ENCODE peak calls at places on chromosomes 5 and 9, in four cellular contexts. One of them, this sample, is unnamed.

GRCh38 chr5:36675244-36675643 is 68.8 kb downstream of the SLC1A3 start:
- DNase-seq in activated B cell treated with CpG ODN at 0.5 μM for 24 hours: no peak
- DNase-seq in body of pancreas: no peak
- DNase-seq in stomach: no peak
- DNase-seq in this sample: no peak

GRCh38 chr5:24162343-24162742 is 482.4 kb downstream of the CDH10 start:
- DNase-seq in activated B cell treated with CpG ODN at 0.5 μM for 24 hours: no peak
- DNase-seq in body of pancreas: no peak
- DNase-seq in stomach: no peak
- DNase-seq in this sample: no peak

GRCh38 chr9:73869261-73869660 is 627.9 kb upstream of the RORB start:
- DNase-seq in activated B cell treated with CpG ODN at 0.5 μM for 24 hours: no peak
- DNase-seq in body of pancreas: no peak
- DNase-seq in stomach: peak
- DNase-seq in this sample: no peak

GRCh38 chr5:169577966-169578365 is 5.6 kb upstream of the SPDL1 start:
- DNase-seq in activated B cell treated with CpG ODN at 0.5 μM for 24 hours: no peak
- DNase-seq in body of pancreas: no peak
- DNase-seq in stomach: no peak
- DNase-seq in this sample: no peak

GRCh38 chr9:86545085-86545484 is 190.9 kb upstream of the TUT7 start:
- DNase-seq in activated B cell treated with CpG ODN at 0.5 μM for 24 hours: no peak
- DNase-seq in body of pancreas: no peak
- DNase-seq in stomach: no peak
- DNase-seq in this sample: no peak

GRCh38 chr9:91419222-91420191 is 4.1 kb downstream of the NFIL3 start:
- DNase-seq in activated B cell treated with CpG ODN at 0.5 μM for 24 hours: no peak
- DNase-seq in body of pancreas: peak
- DNase-seq in stomach: peak
- DNase-seq in this sample: no peak

GRCh38 chr9:13110766-13111400 is 168.6 kb downstream of the MPDZ start:
- DNase-seq in activated B cell treated with CpG ODN at 0.5 μM for 24 hours: no peak
- DNase-seq in body of pancreas: peak
- DNase-seq in stomach: peak
- DNase-seq in this sample: no peak

GRCh38 chr5:149841844-149842793 is 102.5 kb downstream of the PDE6A start:
- DNase-seq in activated B cell treated with CpG ODN at 0.5 μM for 24 hours: no peak
- DNase-seq in body of pancreas: no peak
- DNase-seq in stomach: no peak
- DNase-seq in this sample: no peak

GRCh38 chr9:108168451-108168850 is 678.9 kb upstream of the KLF4 start:
- DNase-seq in activated B cell treated with CpG ODN at 0.5 μM for 24 hours: no peak
- DNase-seq in body of pancreas: no peak
- DNase-seq in stomach: no peak
- DNase-seq in this sample: no peak

DNA sequence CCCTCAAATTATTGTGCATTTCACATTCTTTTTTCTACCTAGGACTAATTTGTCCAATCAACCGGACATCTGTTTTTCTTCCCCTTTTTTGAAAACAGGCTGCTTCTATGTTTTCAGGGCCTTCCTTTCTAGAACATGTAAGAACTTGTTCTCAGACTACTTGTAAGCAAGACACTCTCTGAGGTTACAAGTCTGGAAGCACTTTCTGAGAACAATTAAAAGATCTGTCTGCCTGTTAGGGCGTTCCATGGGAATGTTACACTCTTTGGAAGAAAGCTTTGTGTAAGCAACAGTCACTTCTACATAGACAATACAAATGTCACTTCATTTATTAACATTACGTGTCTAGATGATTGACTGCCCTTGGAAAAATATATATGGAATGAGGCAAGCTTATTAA is 50.9 kb upstream of the HSPB3 start:
- DNase-seq in activated B cell treated with CpG ODN at 0.5 μM for 24 hours: no peak
- DNase-seq in body of pancreas: no peak
- DNase-seq in stomach: no peak
- DNase-seq in this sample: no peak
- TF ChIP-seq CTCF in activated B cell treated with CpG ODN at 0.5 μM for 24 hours: no peak
- TF ChIP-seq CTCF in body of pancreas: no peak
- TF ChIP-seq CTCF in stomach: no peak
- TF ChIP-seq CTCF in this sample: no peak

GRCh38 chr9:133342083-133342406 is 5.9 kb downstream of the MED22 start:
- DNase-seq in activated B cell treated with CpG ODN at 0.5 μM for 24 hours: no peak
- DNase-seq in body of pancreas: no peak
- DNase-seq in stomach: no peak
- DNase-seq in this sample: no peak
- TF ChIP-seq CTCF in activated B cell treated with CpG ODN at 0.5 μM for 24 hours: no peak
- TF ChIP-seq CTCF in body of pancreas: no peak
- TF ChIP-seq CTCF in stomach: no peak
- TF ChIP-seq CTCF in this sample: peak

GRCh38 chr5:177497297-177498012 is at the start of gene PDLIM7:
- DNase-seq in activated B cell treated with CpG ODN at 0.5 μM for 24 hours: peak
- DNase-seq in body of pancreas: peak
- DNase-seq in stomach: peak
- DNase-seq in this sample: peak

GRCh38 chr5:177495243-177496060 is 2.0 kb downstream of the PDLIM7 start:
- DNase-seq in activated B cell treated with CpG ODN at 0.5 μM for 24 hours: no peak
- DNase-seq in body of pancreas: no peak
- DNase-seq in stomach: peak
- DNase-seq in this sample: no peak

GRCh38 chr5:177494356-177495195 is 2.8 kb downstream of the PDLIM7 start:
- DNase-seq in activated B cell treated with CpG ODN at 0.5 μM for 24 hours: peak
- DNase-seq in body of pancreas: no peak
- DNase-seq in stomach: peak
- DNase-seq in this sample: no peak

GRCh38 chr5:177497011-177497296 is 450 bp downstream of the PDLIM7 start:
- DNase-seq in activated B cell treated with CpG ODN at 0.5 μM for 24 hours: no peak
- DNase-seq in body of pancreas: no peak
- DNase-seq in stomach: no peak
- DNase-seq in this sample: no peak

GRCh38 chr5:177496111-177497010 is 1.0 kb downstream of the PDLIM7 start:
- DNase-seq in activated B cell treated with CpG ODN at 0.5 μM for 24 hours: no peak
- DNase-seq in body of pancreas: no peak
- DNase-seq in stomach: peak
- DNase-seq in this sample: peak
- TF ChIP-seq CTCF in activated B cell treated with CpG ODN at 0.5 μM for 24 hours: no peak
- TF ChIP-seq CTCF in body of pancreas: no peak
- TF ChIP-seq CTCF in stomach: no peak
- TF ChIP-seq CTCF in this sample: peak

GRCh38 chr9:133421615-133422542 is at the start of gene ADAMTS13:
- DNase-seq in activated B cell treated with CpG ODN at 0.5 μM for 24 hours: no peak
- DNase-seq in body of pancreas: no peak
- DNase-seq in stomach: no peak
- DNase-seq in this sample: no peak
- TF ChIP-seq CTCF in activated B cell treated with CpG ODN at 0.5 μM for 24 hours: no peak
- TF ChIP-seq CTCF in body of pancreas: no peak
- TF ChIP-seq CTCF in stomach: no peak
- TF ChIP-seq CTCF in this sample: peak

GRCh38 chr5:80481019-80481893 is 6.6 kb upstream of the FAM151B start:
- DNase-seq in activated B cell treated with CpG ODN at 0.5 μM for 24 hours: no peak
- DNase-seq in body of pancreas: peak
- DNase-seq in stomach: peak
- DNase-seq in this sample: no peak
- TF ChIP-seq CTCF in activated B cell treated with CpG ODN at 0.5 μM for 24 hours: no peak
- TF ChIP-seq CTCF in body of pancreas: peak
- TF ChIP-seq CTCF in stomach: peak
- TF ChIP-seq CTCF in this sample: peak

DNA sequence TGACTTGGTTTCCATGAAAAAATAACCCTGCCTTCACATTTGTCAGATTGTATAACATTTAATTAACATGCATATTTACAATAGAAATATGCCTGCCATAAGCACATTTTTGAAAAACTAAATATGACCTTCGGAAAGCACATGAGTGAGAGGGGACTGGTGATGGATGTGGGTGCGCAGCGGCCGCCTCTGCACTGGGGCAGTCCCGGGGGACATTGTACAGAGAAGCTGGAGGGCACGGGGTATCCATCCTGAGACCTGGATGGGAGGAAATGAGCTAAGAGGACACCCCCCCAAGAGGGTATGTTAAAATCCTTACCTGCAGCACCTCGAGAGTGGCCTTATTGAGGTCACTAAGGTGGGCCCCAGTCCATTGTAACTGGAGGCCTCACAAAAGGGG is 161.3 kb upstream of the IRX4 start:
- DNase-seq in activated B cell treated with CpG ODN at 0.5 μM for 24 hours: no peak
- DNase-seq in body of pancreas: no peak
- DNase-seq in stomach: no peak
- DNase-seq in this sample: no peak
- TF ChIP-seq CTCF in activated B cell treated with CpG ODN at 0.5 μM for 24 hours: no peak
- TF ChIP-seq CTCF in body of pancreas: no peak
- TF ChIP-seq CTCF in stomach: no peak
- TF ChIP-seq CTCF in this sample: no peak

GRCh38 chr9:34010979-34011378 is 37.7 kb downstream of the UBAP2 start:
- DNase-seq in activated B cell treated with CpG ODN at 0.5 μM for 24 hours: no peak
- DNase-seq in body of pancreas: no peak
- DNase-seq in stomach: no peak
- DNase-seq in this sample: no peak
- TF ChIP-seq CTCF in activated B cell treated with CpG ODN at 0.5 μM for 24 hours: peak
- TF ChIP-seq CTCF in body of pancreas: no peak
- TF ChIP-seq CTCF in stomach: no peak
- TF ChIP-seq CTCF in this sample: peak

GRCh38 chr5:175418252-175418651 is 25.7 kb downstream of the DRD1 start:
- DNase-seq in activated B cell treated with CpG ODN at 0.5 μM for 24 hours: no peak
- DNase-seq in body of pancreas: no peak
- DNase-seq in stomach: no peak
- DNase-seq in this sample: no peak

GRCh38 chr5:175415303-175415702 is 28.7 kb downstream of the DRD1 start:
- DNase-seq in activated B cell treated with CpG ODN at 0.5 μM for 24 hours: no peak
- DNase-seq in body of pancreas: no peak
- DNase-seq in stomach: no peak
- DNase-seq in this sample: no peak

GRCh38 chr5:175422058-175422457 is 21.9 kb downstream of the DRD1 start:
- DNase-seq in activated B cell treated with CpG ODN at 0.5 μM for 24 hours: no peak
- DNase-seq in body of pancreas: no peak
- DNase-seq in stomach: no peak
- DNase-seq in this sample: no peak

GRCh38 chr5:175417384-175417783 is 26.6 kb downstream of the DRD1 start:
- DNase-seq in activated B cell treated with CpG ODN at 0.5 μM for 24 hours: no peak
- DNase-seq in body of pancreas: no peak
- DNase-seq in stomach: no peak
- DNase-seq in this sample: no peak

DNA sequence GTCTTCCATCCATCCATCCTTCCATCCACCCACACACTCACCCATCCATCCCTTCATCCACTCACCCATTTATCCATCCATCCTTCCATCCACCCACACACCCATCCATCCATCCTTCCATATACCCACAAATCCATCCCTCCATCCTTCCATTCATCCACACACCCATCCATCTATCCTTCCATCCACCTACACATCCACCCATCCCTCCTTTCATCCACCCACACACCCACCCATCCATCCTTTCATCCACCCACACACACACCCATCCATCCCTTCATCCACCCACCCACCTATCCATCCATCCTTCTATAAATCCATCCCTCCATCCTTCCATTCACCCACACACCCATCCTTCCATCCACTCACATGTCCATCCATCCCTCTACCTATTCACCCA is 23.6 kb downstream of the DRD1 start:
- DNase-seq in activated B cell treated with CpG ODN at 0.5 μM for 24 hours: no peak
- DNase-seq in body of pancreas: no peak
- DNase-seq in stomach: no peak
- DNase-seq in this sample: no peak
- TF ChIP-seq CTCF in activated B cell treated with CpG ODN at 0.5 μM for 24 hours: no peak
- TF ChIP-seq CTCF in body of pancreas: no peak
- TF ChIP-seq CTCF in stomach: no peak
- TF ChIP-seq CTCF in this sample: no peak